ENCODE peak calls at places on chromosomes 6 and 20, in seven cellular contexts. K is effector CD4-positive, alpha-beta T cell; G is NCI-H82; R is NB4; D is iPS-NIHi11; Z is NCI-H2227 treated with DMSO at 0.1 percent for 48 hours; T is activated naive CD4-positive, alpha-beta T cell treated with anti-CD3 and anti-CD28 coated beads for 36 hours. W is an unnamed sample.

GRCh38 chr6:69696273-69696672 is 100.5 kb downstream of the LMBRD1 start:
- DNase-seq in K (no peak), G (no peak), R (no peak), D (no peak), Z (peak), T (no peak), W (no peak)

GRCh38 chr6:30071081-30071818 is 4.3 kb downstream of the PPP1R11 start:
- DNase-seq in K (no peak), G (no peak), R (no peak), D (peak), Z (no peak), T (no peak), W (no peak)

GRCh38 chr6:24985313-24985712 is 49.6 kb upstream of the RIPOR2 start:
- DNase-seq in K (no peak), G (no peak), R (no peak), D (peak), Z (peak), T (no peak), W (no peak)

GRCh38 chr6:158715330-158716311 is 65.8 kb downstream of the SYTL3 start:
- DNase-seq in K (no peak), G (no peak), R (peak), D (no peak), Z (peak), T (no peak), W (no peak)

GRCh38 chr6:133548409-133548808 is 307.3 kb downstream of the EYA4 start:
- DNase-seq in K (no peak), G (no peak), R (no peak), D (no peak), Z (no peak), T (no peak), W (no peak)

GRCh38 chr20:47949230-47949629 is 163.9 kb upstream of the SULF2 start:
- DNase-seq in K (no peak), G (no peak), R (peak), D (no peak), Z (no peak), T (no peak), W (no peak)

GRCh38 chr6:159766923-159767322 is 5.1 kb downstream of the ACAT2 start:
- DNase-seq in K (no peak), G (no peak), R (no peak), D (no peak), Z (no peak), T (no peak), W (no peak)

GRCh38 chr6:39362487-39362865 is 40.0 kb upstream of the KCNK16 start:
- DNase-seq in K (no peak), G (peak), R (peak), D (peak), Z (no peak), T (no peak), W (peak)

GRCh38 chr6:101077344-101077743 is 196.2 kb upstream of the ASCC3 start:
- DNase-seq in K (no peak), G (no peak), R (no peak), D (no peak), Z (no peak), T (no peak), W (no peak)

GRCh38 chr20:46914789-46915359 is 20.2 kb downstream of the EYA2 start:
- DNase-seq in K (no peak), G (no peak), R (no peak), D (no peak), Z (no peak), T (no peak), W (no peak)